ENCODE peak calls at places on chromosomes 1 and 21, in six cellular contexts. One of them, this sample, is unnamed.

GRCh38 chr1:205989786-205990185 is 13.4 kb downstream of the RAB7B start:
- DNase-seq in NT2/D1: no peak
- DNase-seq in H1: no peak
- DNase-seq in HepG2: no peak
- DNase-seq in K562: no peak
- DNase-seq in GM12878: no peak
- DNase-seq in this sample: no peak

GRCh38 chr1:153550398-153550758 is 1.3 kb upstream of the S100A3 start:
- DNase-seq in NT2/D1: no peak
- DNase-seq in H1: no peak
- DNase-seq in HepG2: no peak
- DNase-seq in K562: no peak
- DNase-seq in GM12878: no peak
- DNase-seq in this sample: no peak

GRCh38 chr1:234413485-234413884 is 40.2 kb downstream of the COA6 start:
- DNase-seq in NT2/D1: no peak
- DNase-seq in H1: no peak
- DNase-seq in HepG2: no peak
- DNase-seq in K562: no peak
- DNase-seq in GM12878: no peak
- DNase-seq in this sample: no peak

GRCh38 chr1:84170171-84170570 is 26.1 kb downstream of the PRKACB start:
- DNase-seq in NT2/D1: no peak
- DNase-seq in H1: no peak
- DNase-seq in HepG2: no peak
- DNase-seq in K562: no peak
- DNase-seq in GM12878: no peak
- DNase-seq in this sample: no peak

GRCh38 chr1:201476670-201477344 is 7.8 kb upstream of the PHLDA3 start:
- DNase-seq in NT2/D1: no peak
- DNase-seq in H1: no peak
- DNase-seq in HepG2: no peak
- DNase-seq in K562: no peak
- DNase-seq in GM12878: no peak
- DNase-seq in this sample: no peak

GRCh38 chr1:191348328-191348727 is 809.9 kb upstream of the RGS18 start:
- DNase-seq in NT2/D1: no peak
- DNase-seq in H1: no peak
- DNase-seq in HepG2: no peak
- DNase-seq in K562: no peak
- DNase-seq in GM12878: no peak
- DNase-seq in this sample: no peak

GRCh38 chr21:31668651-31669491 is 9.4 kb downstream of the SOD1 start:
- DNase-seq in NT2/D1: no peak
- DNase-seq in H1: no peak
- DNase-seq in HepG2: no peak
- DNase-seq in K562: no peak
- DNase-seq in GM12878: no peak
- DNase-seq in this sample: no peak

GRCh38 chr1:235409045-235409820 is 42.0 kb downstream of the TBCE start:
- DNase-seq in NT2/D1: no peak
- DNase-seq in H1: no peak
- DNase-seq in HepG2: peak
- DNase-seq in K562: no peak
- DNase-seq in GM12878: no peak
- DNase-seq in this sample: no peak

GRCh38 chr1:182643699-182644098 is 39.5 kb upstream of the RGS16 start:
- DNase-seq in NT2/D1: no peak
- DNase-seq in H1: no peak
- DNase-seq in HepG2: no peak
- DNase-seq in K562: no peak
- DNase-seq in GM12878: no peak
- DNase-seq in this sample: no peak

GRCh38 chr1:28213315-28213714 is 19.5 kb downstream of the DNAJC8 start:
- DNase-seq in NT2/D1: no peak
- DNase-seq in H1: no peak
- DNase-seq in HepG2: no peak
- DNase-seq in K562: peak
- DNase-seq in GM12878: no peak
- DNase-seq in this sample: no peak

GRCh38 chr1:42815938-42816599 is 853 bp upstream of the ERMAP start:
- DNase-seq in NT2/D1: peak
- DNase-seq in H1: no peak
- DNase-seq in HepG2: no peak
- DNase-seq in K562: no peak
- DNase-seq in GM12878: no peak
- DNase-seq in this sample: no peak

GRCh38 chr1:10939654-10940450 is 72.6 kb upstream of the TARDBP start:
- DNase-seq in NT2/D1: no peak
- DNase-seq in H1: no peak
- DNase-seq in HepG2: peak
- DNase-seq in K562: no peak
- DNase-seq in GM12878: peak
- DNase-seq in this sample: no peak

GRCh38 chr1:29912413-29912812 is 676.1 kb downstream of the PTPRU start:
- DNase-seq in NT2/D1: no peak
- DNase-seq in H1: no peak
- DNase-seq in HepG2: peak
- DNase-seq in K562: no peak
- DNase-seq in GM12878: no peak
- DNase-seq in this sample: peak

GRCh38 chr1:38000529-38001453 is 4.5 kb downstream of the FHL3 start:
- DNase-seq in NT2/D1: peak
- DNase-seq in H1: no peak
- DNase-seq in HepG2: peak
- DNase-seq in K562: peak
- DNase-seq in GM12878: no peak
- DNase-seq in this sample: no peak

GRCh38 chr1:236795757-236796719 is 946 bp downstream of the MTR start:
- DNase-seq in NT2/D1: no peak
- DNase-seq in H1: no peak
- DNase-seq in HepG2: peak
- DNase-seq in K562: peak
- DNase-seq in GM12878: peak
- DNase-seq in this sample: peak

GRCh38 chr1:3011631-3012510 is 9.4 kb upstream of the ACTRT2 start:
- DNase-seq in NT2/D1: no peak
- DNase-seq in H1: no peak
- DNase-seq in HepG2: no peak
- DNase-seq in K562: no peak
- DNase-seq in GM12878: no peak
- DNase-seq in this sample: no peak

GRCh38 chr21:41819236-41819855 is 52.5 kb upstream of the RIPK4 start:
- DNase-seq in NT2/D1: no peak
- DNase-seq in H1: no peak
- DNase-seq in HepG2: no peak
- DNase-seq in K562: no peak
- DNase-seq in GM12878: no peak
- DNase-seq in this sample: no peak

GRCh38 chr1:226654046-226654445 is 85.0 kb downstream of the ITPKB start:
- DNase-seq in NT2/D1: peak
- DNase-seq in H1: peak
- DNase-seq in HepG2: peak
- DNase-seq in K562: no peak
- DNase-seq in GM12878: no peak
- DNase-seq in this sample: no peak

GRCh38 chr1:28091043-28091781 is 2.8 kb upstream of the EYA3 start:
- DNase-seq in NT2/D1: peak
- DNase-seq in H1: no peak
- DNase-seq in HepG2: peak
- DNase-seq in K562: peak
- DNase-seq in GM12878: peak
- DNase-seq in this sample: peak

GRCh38 chr21:14759285-14759684 is 213.2 kb upstream of the SAMSN1 start:
- DNase-seq in NT2/D1: no peak
- DNase-seq in H1: no peak
- DNase-seq in HepG2: no peak
- DNase-seq in K562: no peak
- DNase-seq in GM12878: no peak
- DNase-seq in this sample: no peak

GRCh38 chr1:240691521-240692338 is 79.8 kb upstream of the GREM2 start:
- DNase-seq in NT2/D1: peak
- DNase-seq in H1: peak
- DNase-seq in HepG2: peak
- DNase-seq in K562: no peak
- DNase-seq in GM12878: no peak
- DNase-seq in this sample: no peak

GRCh38 chr1:31548518-31548898 is 27.8 kb upstream of the TINAGL1 start:
- DNase-seq in NT2/D1: no peak
- DNase-seq in H1: no peak
- DNase-seq in HepG2: no peak
- DNase-seq in K562: peak
- DNase-seq in GM12878: no peak
- DNase-seq in this sample: no peak

GRCh38 chr1:39086386-39087108 is 60.4 kb downstream of the NDUFS5 start:
- DNase-seq in NT2/D1: no peak
- DNase-seq in H1: no peak
- DNase-seq in HepG2: no peak
- DNase-seq in K562: peak
- DNase-seq in GM12878: no peak
- DNase-seq in this sample: no peak

GRCh38 chr1:3943806-3944620 is 43.9 kb upstream of the C1orf174 start:
- DNase-seq in NT2/D1: no peak
- DNase-seq in H1: no peak
- DNase-seq in HepG2: no peak
- DNase-seq in K562: no peak
- DNase-seq in GM12878: no peak
- DNase-seq in this sample: no peak

GRCh38 chr1:68788762-68789161 is 291.9 kb upstream of the DEPDC1 start:
- DNase-seq in NT2/D1: no peak
- DNase-seq in H1: no peak
- DNase-seq in HepG2: no peak
- DNase-seq in K562: no peak
- DNase-seq in GM12878: no peak
- DNase-seq in this sample: no peak

GRCh38 chr1:117821782-117822447 is 107.5 kb downstream of the GDAP2 start:
- DNase-seq in NT2/D1: no peak
- DNase-seq in H1: no peak
- DNase-seq in HepG2: peak
- DNase-seq in K562: peak
- DNase-seq in GM12878: no peak
- DNase-seq in this sample: peak

GRCh38 chr1:229091721-229092136 is 179.2 kb upstream of the RAB4A start:
- DNase-seq in NT2/D1: no peak
- DNase-seq in H1: no peak
- DNase-seq in HepG2: no peak
- DNase-seq in K562: no peak
- DNase-seq in GM12878: no peak
- DNase-seq in this sample: no peak

GRCh38 chr1:22829001-22829989 is 118.7 kb downstream of the EPHB2 start:
- DNase-seq in NT2/D1: no peak
- DNase-seq in H1: no peak
- DNase-seq in HepG2: no peak
- DNase-seq in K562: no peak
- DNase-seq in GM12878: no peak
- DNase-seq in this sample: no peak

GRCh38 chr1:209207701-209208286 is 375.7 kb upstream of the CAMK1G start:
- DNase-seq in NT2/D1: peak
- DNase-seq in H1: peak
- DNase-seq in HepG2: peak
- DNase-seq in K562: peak
- DNase-seq in GM12878: no peak
- DNase-seq in this sample: no peak

GRCh38 chr1:2229921-2230700 is 2.0 kb downstream of the SKI start:
- DNase-seq in NT2/D1: no peak
- DNase-seq in H1: no peak
- DNase-seq in HepG2: no peak
- DNase-seq in K562: peak
- DNase-seq in GM12878: no peak
- DNase-seq in this sample: no peak

GRCh38 chr1:217133092-217133491 is 409.9 kb upstream of the ESRRG start:
- DNase-seq in NT2/D1: no peak
- DNase-seq in H1: no peak
- DNase-seq in HepG2: no peak
- DNase-seq in K562: no peak
- DNase-seq in GM12878: no peak
- DNase-seq in this sample: no peak

GRCh38 chr1:3483801-3484444 is 29.5 kb downstream of the ARHGEF16 start:
- DNase-seq in NT2/D1: no peak
- DNase-seq in H1: peak
- DNase-seq in HepG2: peak
- DNase-seq in K562: peak
- DNase-seq in GM12878: no peak
- DNase-seq in this sample: no peak

GRCh38 chr21:32070693-32071330 is 198.0 kb downstream of the HUNK start:
- DNase-seq in NT2/D1: no peak
- DNase-seq in H1: no peak
- DNase-seq in HepG2: no peak
- DNase-seq in K562: no peak
- DNase-seq in GM12878: no peak
- DNase-seq in this sample: no peak

GRCh38 chr1:30642391-30643120 is 80.8 kb downstream of the MATN1 start:
- DNase-seq in NT2/D1: no peak
- DNase-seq in H1: no peak
- DNase-seq in HepG2: no peak
- DNase-seq in K562: no peak
- DNase-seq in GM12878: no peak
- DNase-seq in this sample: no peak

GRCh38 chr1:204684551-204685235 is 845 bp downstream of the LRRN2 start:
- DNase-seq in NT2/D1: no peak
- DNase-seq in H1: no peak
- DNase-seq in HepG2: no peak
- DNase-seq in K562: no peak
- DNase-seq in GM12878: no peak
- DNase-seq in this sample: no peak

GRCh38 chr1:185965870-185966269 is 231.7 kb downstream of the HMCN1 start:
- DNase-seq in NT2/D1: no peak
- DNase-seq in H1: no peak
- DNase-seq in HepG2: no peak
- DNase-seq in K562: no peak
- DNase-seq in GM12878: no peak
- DNase-seq in this sample: no peak
- TF ChIP-seq ZNF274 in NT2/D1: no peak
- TF ChIP-seq ZNF274 in H1: no peak
- TF ChIP-seq ZNF274 in HepG2: no peak
- TF ChIP-seq ZNF274 in K562: no peak
- TF ChIP-seq ZNF274 in GM12878: no peak
- TF ChIP-seq ZNF274 in this sample: no peak

GRCh38 chr1:159775716-159776115 is 5.0 kb upstream of the DUSP23 start:
- DNase-seq in NT2/D1: no peak
- DNase-seq in H1: no peak
- DNase-seq in HepG2: no peak
- DNase-seq in K562: no peak
- DNase-seq in GM12878: no peak
- DNase-seq in this sample: no peak
- TF ChIP-seq ZNF274 in NT2/D1: no peak
- TF ChIP-seq ZNF274 in H1: no peak
- TF ChIP-seq ZNF274 in HepG2: no peak
- TF ChIP-seq ZNF274 in K562: no peak
- TF ChIP-seq ZNF274 in GM12878: no peak
- TF ChIP-seq ZNF274 in this sample: no peak

GRCh38 chr1:155139895-155140629 is at the start of gene DPM3:
- DNase-seq in NT2/D1: no peak
- DNase-seq in H1: no peak
- DNase-seq in HepG2: peak
- DNase-seq in K562: peak
- DNase-seq in GM12878: no peak
- DNase-seq in this sample: peak
- TF ChIP-seq ZNF274 in NT2/D1: no peak
- TF ChIP-seq ZNF274 in H1: no peak
- TF ChIP-seq ZNF274 in HepG2: no peak
- TF ChIP-seq ZNF274 in K562: no peak
- TF ChIP-seq ZNF274 in GM12878: no peak
- TF ChIP-seq ZNF274 in this sample: no peak

GRCh38 chr1:6351480-6352137 is 42.0 kb downstream of the ACOT7 start:
- DNase-seq in NT2/D1: no peak
- DNase-seq in H1: no peak
- DNase-seq in HepG2: no peak
- DNase-seq in K562: no peak
- DNase-seq in GM12878: no peak
- DNase-seq in this sample: no peak
- TF ChIP-seq ZNF274 in NT2/D1: no peak
- TF ChIP-seq ZNF274 in H1: no peak
- TF ChIP-seq ZNF274 in HepG2: no peak
- TF ChIP-seq ZNF274 in K562: no peak
- TF ChIP-seq ZNF274 in GM12878: no peak
- TF ChIP-seq ZNF274 in this sample: no peak

This sample was measured in HCT116.